ENCODE peak calls at places on chromosomes 3 and 15, in nine cellular contexts. B is T1000; K is iPS DF 6.9; Y is stimulated activated CD4-positive, alpha-beta T cell treated with anti-CD3 and anti-CD28 coated beads, Interleukin-1b, Interleukin-23, amount 100 ng/mL, for 24 hours; L is posterior vena cava; G is fibroblast of mammary gland; P is Calu3; M is stimulated activated CD8-positive, alpha-beta memory T cell treated with anti-CD3 and anti-CD28 coated beads, Interleukin-7, amount 100 ng/mL, for 48 hours; H is HTR-8/SVneo. J is an unnamed sample.

GRCh38 chr3:101943028-101943427 is 93.7 kb downstream of the NFKBIZ start:
- DNase-seq in B (no peak), K (no peak), Y (no peak), L (no peak), G (no peak), P (no peak), M (no peak), H (no peak), J (no peak)

GRCh38 chr15:62492900-62493299 is 327.8 kb upstream of the C2CD4B start:
- DNase-seq in B (no peak), K (no peak), Y (no peak), L (no peak), G (no peak), P (no peak), M (no peak), H (no peak), J (no peak)

GRCh38 chr3:31106912-31107311 is 212.5 kb upstream of the GADL1 start:
- DNase-seq in B (no peak), K (no peak), Y (no peak), L (no peak), G (peak; percentile 34), P (no peak), M (no peak), H (no peak), J (no peak)

GRCh38 chr3:66747251-66747650 is 246.4 kb upstream of the LRIG1 start:
- DNase-seq in B (no peak), K (no peak), Y (no peak), L (no peak), G (no peak), P (no peak), M (no peak), H (no peak), J (no peak)

GRCh38 chr15:50182233-50183013 is 427 bp downstream of the SLC27A2 start:
- DNase-seq in B (no peak), K (no peak), Y (peak; percentile 4), L (peak; percentile 81), G (peak; percentile 14), P (peak; percentile 32), M (no peak), H (peak; percentile 30), J (peak; percentile 88)

GRCh38 chr15:71186267-71186666 is 71.0 kb downstream of the THSD4 start:
- DNase-seq in B (no peak), K (no peak), Y (no peak), L (peak; percentile 45), G (no peak), P (no peak), M (no peak), H (no peak), J (no peak)

GRCh38 chr15:99925661-99926461 is 192.6 kb upstream of the LYSMD4 start:
- DNase-seq in B (peak; percentile 7), K (no peak), Y (peak; percentile 41), L (no peak), G (no peak), P (peak; percentile 57), M (peak; percentile 34), H (peak; percentile 21), J (peak; percentile 97)

GRCh38 chr3:46461971-46462910 is 2.5 kb downstream of the LTF start:
- DNase-seq in B (no peak), K (no peak), Y (no peak), L (no peak), G (no peak), P (no peak), M (no peak), H (peak; percentile 31), J (peak; percentile 47)

GRCh38 chr15:99443056-99443756 is 122.6 kb upstream of the MEF2A start:
- DNase-seq in B (no peak), K (no peak), Y (no peak), L (no peak), G (no peak), P (no peak), M (no peak), H (no peak), J (no peak)

GRCh38 chr3:193865339-193865738 is 270.6 kb upstream of the HES1 start:
- DNase-seq in B (no peak), K (no peak), Y (no peak), L (no peak), G (no peak), P (no peak), M (no peak), H (no peak), J (no peak)

GRCh38 chr3:114213669-114214541 is 23.5 kb downstream of the ZNF80 start:
- DNase-seq in B (peak; percentile 61), K (peak; percentile 35), Y (no peak), L (no peak), G (peak; percentile 84), P (peak; percentile 3), M (peak; percentile 80), H (peak; percentile 34), J (peak; percentile 86)

GRCh38 chr3:184568591-184568917 is 7.0 kb downstream of the EPHB3 start:
- DNase-seq in B (no peak), K (no peak), Y (no peak), L (no peak), G (no peak), P (no peak), M (no peak), H (no peak), J (no peak)

GRCh38 chr3:171351676-171352075 is 108.5 kb downstream of the TNIK start:
- DNase-seq in B (peak; percentile 79), K (no peak), Y (no peak), L (no peak), G (peak; percentile 98), P (no peak), M (no peak), H (peak; percentile 54), J (no peak)

GRCh38 chr3:126546549-126547239 is 12.0 kb downstream of the C3orf22 start:
- DNase-seq in B (no peak), K (no peak), Y (no peak), L (peak; percentile 23), G (no peak), P (no peak), M (no peak), H (no peak), J (no peak)

GRCh38 chr3:29100292-29100691 is 180.6 kb upstream of the RBMS3 start:
- DNase-seq in B (no peak), K (no peak), Y (no peak), L (no peak), G (no peak), P (no peak), M (no peak), H (no peak), J (no peak)

GRCh38 chr15:48144889-48145288 is 24.1 kb downstream of the SLC24A5 start:
- DNase-seq in B (no peak), K (no peak), Y (no peak), L (no peak), G (no peak), P (no peak), M (no peak), H (no peak), J (no peak)

GRCh38 chr3:189355115-189355480 is 183.3 kb downstream of the TPRG1 start:
- DNase-seq in B (no peak), K (no peak), Y (no peak), L (no peak), G (no peak), P (no peak), M (no peak), H (no peak), J (no peak)

GRCh38 chr3:39276746-39277145 is 3.1 kb downstream of the CX3CR1 start:
- DNase-seq in B (no peak), K (no peak), Y (no peak), L (no peak), G (no peak), P (no peak), M (no peak), H (no peak), J (no peak)

GRCh38 chr3:138752886-138753285 is 81.8 kb downstream of the PIK3CB start:
- DNase-seq in B (no peak), K (no peak), Y (no peak), L (no peak), G (no peak), P (no peak), M (no peak), H (no peak), J (no peak)

GRCh38 chr3:82939491-82940097 is 1178.1 kb upstream of the GBE1 start:
- DNase-seq in B (no peak), K (no peak), Y (no peak), L (peak; percentile 56), G (no peak), P (no peak), M (no peak), H (no peak), J (no peak)

GRCh38 chr3:3087279-3087678 is 22.9 kb downstream of the IL5RA start:
- DNase-seq in B (no peak), K (no peak), Y (no peak), L (no peak), G (no peak), P (no peak), M (no peak), H (no peak), J (no peak)

GRCh38 chr3:37935756-37936666 is 54.6 kb upstream of the VILL start:
- DNase-seq in B (peak; percentile 23), K (no peak), Y (no peak), L (no peak), G (peak; percentile 95), P (peak; percentile 69), M (no peak), H (peak; percentile 67), J (no peak)

GRCh38 chr15:67578020-67578600 is 35.6 kb downstream of the MAP2K5 start:
- DNase-seq in B (no peak), K (no peak), Y (no peak), L (no peak), G (peak; percentile 20), P (no peak), M (no peak), H (no peak), J (no peak)

GRCh38 chr3:177571271-177571972 is 374.1 kb upstream of the TBL1XR1 start:
- DNase-seq in B (no peak), K (no peak), Y (no peak), L (no peak), G (no peak), P (no peak), M (no peak), H (no peak), J (no peak)

GRCh38 chr15:54082836-54083492 is 104.7 kb downstream of the UNC13C start:
- DNase-seq in B (no peak), K (peak; percentile 18), Y (no peak), L (no peak), G (peak; percentile 11), P (peak; percentile 20), M (no peak), H (no peak), J (no peak)

GRCh38 chr3:30266536-30266935 is 339.9 kb upstream of the TGFBR2 start:
- DNase-seq in B (no peak), K (no peak), Y (no peak), L (no peak), G (no peak), P (no peak), M (no peak), H (no peak), J (no peak)

GRCh38 chr3:190088890-190089289 is 31.8 kb downstream of the P3H2 start:
- DNase-seq in B (no peak), K (no peak), Y (no peak), L (no peak), G (no peak), P (no peak), M (no peak), H (no peak), J (no peak)

GRCh38 chr3:127174715-127175140 is 18.2 kb upstream of the PRR23E start:
- DNase-seq in B (no peak), K (no peak), Y (no peak), L (no peak), G (no peak), P (no peak), M (no peak), H (no peak), J (no peak)

GRCh38 chr3:160016972-160017371 is 28.3 kb downstream of the IL12A start:
- DNase-seq in B (no peak), K (no peak), Y (no peak), L (no peak), G (peak; percentile 67), P (peak; percentile 46), M (no peak), H (peak; percentile 56), J (no peak)

GRCh38 chr3:169324454-169324789 is 339.1 kb downstream of the MECOM start:
- DNase-seq in B (no peak), K (no peak), Y (no peak), L (no peak), G (no peak), P (no peak), M (no peak), H (no peak), J (no peak)

GRCh38 chr15:41543521-41543870 is 561 bp downstream of the RPAP1 start:
- DNase-seq in B (no peak), K (no peak), Y (no peak), L (no peak), G (no peak), P (no peak), M (no peak), H (no peak), J (no peak)

J was measured in spleen.